ENCODE peak calls at places on chromosomes 12 and 14, in five cellular contexts. M, P, I, D and V are unnamed samples.
A peak's percentile ranks its signal among the peaks of the same experiment; 100 is the strongest.

GRCh38 chr12:94980577-94980976 is 22.9 kb downstream of the NDUFA12 start:
- DNase-seq in M (no peak), P (no peak), I (no peak), D (no peak), V (no peak)

GRCh38 chr14:36067428-36068187 is 108.9 kb downstream of the PTCSC3 start:
- DNase-seq in M (no peak), P (no peak), I (no peak), D (no peak), V (no peak)

GRCh38 chr12:14416658-14417057 is 51.2 kb downstream of the ATF7IP start:
- DNase-seq in M (no peak), P (peak; percentile 33), I (no peak), D (no peak), V (peak; percentile 34)

GRCh38 chr14:76936483-76936882 is 92.0 kb downstream of the IRF2BPL start:
- DNase-seq in M (no peak), P (no peak), I (no peak), D (no peak), V (no peak)

GRCh38 chr12:123233505-123234299 is 466 bp downstream of the MTRFR start:
- DNase-seq in M (no peak), P (no peak), I (peak; percentile 49), D (no peak), V (no peak)

GRCh38 chr14:51082394-51082793 is 12.5 kb downstream of the TRIM9 start:
- DNase-seq in M (no peak), P (no peak), I (no peak), D (no peak), V (no peak)

GRCh38 chr14:30191639-30192279 is 264.1 kb upstream of the PRKD1 start:
- DNase-seq in M (no peak), P (no peak), I (no peak), D (no peak), V (no peak)

GRCh38 chr12:12533238-12533829 is 29.3 kb downstream of the DUSP16 start:
- DNase-seq in M (no peak), P (peak; percentile 32), I (no peak), D (no peak), V (no peak)

GRCh38 chr12:53780323-53780722 is 28.5 kb upstream of the CISTR start:
- DNase-seq in M (no peak), P (no peak), I (no peak), D (no peak), V (no peak)

GRCh38 chr14:72638021-72638420 is 255.9 kb downstream of the DPF3 start:
- DNase-seq in M (no peak), P (no peak), I (no peak), D (no peak), V (no peak)

GRCh38 chr12:14853966-14854365 is 10.6 kb upstream of the ART4 start:
- DNase-seq in M (no peak), P (no peak), I (no peak), D (no peak), V (no peak)

GRCh38 chr12:47383942-47384341 is 304.2 kb upstream of the AMIGO2 start:
- DNase-seq in M (no peak), P (no peak), I (no peak), D (no peak), V (no peak)

GRCh38 chr12:62600038-62600437 is 133.4 kb downstream of the MON2 start:
- DNase-seq in M (no peak), P (no peak), I (no peak), D (no peak), V (no peak)

GRCh38 chr14:64444984-64445845 is 20.1 kb upstream of the AKAP5 start:
- DNase-seq in M (no peak), P (no peak), I (no peak), D (peak; percentile 84), V (no peak)

GRCh38 chr12:538731-539539 is 79.2 kb downstream of the B4GALNT3 start:
- DNase-seq in M (no peak), P (no peak), I (no peak), D (no peak), V (no peak)

GRCh38 chr12:46430340-46430948 is 57.9 kb upstream of the SLC38A2 start:
- DNase-seq in M (no peak), P (peak; percentile 95), I (no peak), D (peak; percentile 64), V (no peak)

GRCh38 chr12:111754671-111755070 is 12.1 kb upstream of the ALDH2 start:
- DNase-seq in M (no peak), P (no peak), I (no peak), D (no peak), V (no peak)

GRCh38 chr12:17918013-17918412 is 172.0 kb downstream of the RERGL start:
- DNase-seq in M (no peak), P (no peak), I (no peak), D (no peak), V (no peak)

GRCh38 chr12:82687020-82687951 is 580 bp downstream of the TMTC2 start:
- DNase-seq in M (peak; percentile 50), P (no peak), I (peak; percentile 74), D (no peak), V (peak; percentile 31)

GRCh38 chr12:124621296-124621660 is 53.9 kb upstream of the NCOR2 start:
- DNase-seq in M (no peak), P (no peak), I (peak; percentile 65), D (no peak), V (no peak)

GRCh38 chr12:113130457-113131135 is 5.0 kb downstream of the RASAL1 start:
- DNase-seq in M (no peak), P (peak; percentile 29), I (peak; percentile 78), D (no peak), V (no peak)

GRCh38 chr12:46369095-46369473 is 3.5 kb downstream of the SLC38A2 start:
- DNase-seq in M (no peak), P (no peak), I (no peak), D (no peak), V (no peak)

GRCh38 chr12:5102261-5102789 is 58.6 kb downstream of the KCNA5 start:
- DNase-seq in M (no peak), P (no peak), I (no peak), D (no peak), V (no peak)

GRCh38 chr12:120563495-120563894 is 17.7 kb downstream of the POP5 start:
- DNase-seq in M (no peak), P (no peak), I (no peak), D (no peak), V (no peak)

GRCh38 chr12:27709212-27709931 is 1.3 kb upstream of the MRPS35 start:
- DNase-seq in M (no peak), P (no peak), I (no peak), D (no peak), V (no peak)

GRCh38 chr14:101496779-101497420 is 64.4 kb upstream of the DIO3 start:
- DNase-seq in M (no peak), P (no peak), I (no peak), D (no peak), V (no peak)

GRCh38 chr12:2322554-2323120 is 269.9 kb downstream of the CACNA1C start:
- DNase-seq in M (no peak), P (no peak), I (no peak), D (no peak), V (no peak)

GRCh38 chr12:11839093-11839641 is 189.7 kb downstream of the ETV6 start:
- DNase-seq in M (no peak), P (no peak), I (no peak), D (no peak), V (no peak)

GRCh38 chr14:38391334-38391733 is 135.4 kb upstream of the CLEC14A start:
- DNase-seq in M (no peak), P (no peak), I (no peak), D (no peak), V (no peak)

GRCh38 chr12:129903092-129903945 is 506 bp downstream of the TMEM132D start:
- DNase-seq in M (no peak), P (no peak), I (peak; percentile 73), D (no peak), V (no peak)

GRCh38 chr14:70014696-70015095 is 135.5 kb downstream of the SMOC1 start:
- DNase-seq in M (no peak), P (no peak), I (no peak), D (no peak), V (no peak)

GRCh38 chr12:120998435-120998834 is 17.9 kb downstream of the C12orf43 start:
- DNase-seq in M (no peak), P (no peak), I (no peak), D (no peak), V (no peak)

DNA sequence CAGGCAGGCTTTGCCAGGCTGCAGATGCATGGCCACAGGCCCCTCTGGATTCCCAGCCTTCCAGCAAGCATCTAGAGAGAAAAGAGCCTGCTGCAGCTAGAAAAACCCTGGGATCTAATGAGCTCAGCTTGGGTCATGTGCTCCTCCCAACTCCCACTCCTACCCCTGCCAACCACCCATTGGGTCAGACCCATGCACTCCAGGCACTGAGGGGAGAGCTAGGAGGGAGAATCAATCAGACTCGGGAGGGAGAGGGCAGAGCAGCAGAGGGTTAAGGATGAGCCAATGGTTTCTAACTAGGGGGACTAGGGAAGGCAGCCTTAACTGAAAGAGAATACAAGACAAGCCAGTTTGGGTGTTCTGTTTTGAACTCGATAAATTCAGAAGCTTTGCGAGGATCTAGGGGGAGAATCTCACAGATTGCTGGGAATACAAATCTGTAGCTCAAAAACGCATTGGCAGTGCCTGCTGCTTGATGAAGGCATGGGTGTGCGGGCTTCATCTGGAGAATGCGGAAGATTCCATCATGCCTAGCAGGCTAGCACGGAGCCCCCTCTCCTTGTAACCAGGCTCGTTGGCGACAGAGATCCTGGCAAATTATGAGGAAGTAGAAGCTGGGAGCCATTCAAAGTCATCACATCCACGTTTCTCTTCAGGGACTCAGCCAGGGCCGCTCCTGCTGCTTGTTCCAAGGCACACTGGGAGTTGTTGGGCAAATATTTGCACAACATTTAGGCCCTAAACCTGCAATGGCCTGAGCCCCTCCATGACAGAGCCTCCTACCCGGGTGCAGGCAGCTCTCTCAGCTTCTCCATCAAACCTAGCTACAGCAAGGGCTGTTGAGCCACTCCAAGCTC is 56.4 kb downstream of the VCPKMT start:
- DNase-seq in M (no peak), P (peak; percentile 42), I (no peak), D (no peak), V (no peak)
- TF ChIP-seq SUZ12 in M (no peak), P (no peak), I (no peak), D (no peak), V (no peak)

GRCh38 chr12:103729499-103729898 is 111.5 kb downstream of the NT5DC3 start:
- DNase-seq in M (no peak), P (no peak), I (no peak), D (no peak), V (no peak)
- TF ChIP-seq SUZ12 in M (no peak), P (no peak), I (no peak), D (no peak), V (no peak)

DNA sequence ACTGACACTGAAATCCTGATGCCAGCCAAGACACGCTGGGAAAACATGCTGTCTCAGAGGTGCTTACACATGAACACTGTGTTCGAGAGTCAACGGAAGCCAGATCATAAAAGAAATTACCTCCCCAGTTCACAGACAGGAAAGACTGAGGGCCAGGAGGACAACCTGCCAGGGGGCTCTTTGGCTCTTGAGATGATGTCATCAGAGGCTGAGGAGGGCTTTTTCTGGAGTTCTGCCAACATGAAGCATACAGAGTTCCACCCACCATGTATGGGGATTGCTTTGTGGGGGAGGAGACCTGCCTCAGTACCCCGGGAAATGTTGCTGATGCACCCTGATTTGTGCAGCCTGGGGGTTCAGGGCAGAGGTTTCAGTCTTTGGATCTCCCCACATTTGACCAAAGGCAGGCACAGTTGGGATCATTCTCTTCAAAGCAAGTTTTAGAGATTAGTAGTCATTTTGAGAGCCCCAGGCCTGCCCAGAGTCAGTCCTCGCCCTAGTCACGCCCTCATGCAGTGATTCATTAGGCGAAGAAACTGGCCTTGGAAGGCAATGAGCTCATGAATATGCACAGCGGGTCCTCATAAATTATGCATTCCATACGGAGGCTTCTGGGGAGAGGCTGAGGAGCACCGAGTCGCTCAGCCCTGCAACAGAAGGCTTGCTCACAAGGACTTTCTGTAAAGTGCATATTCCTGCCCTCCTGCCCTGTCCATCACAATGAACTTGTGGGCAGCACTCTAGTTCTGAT is 34.9 kb upstream of the EML1 start:
- DNase-seq in M (peak; percentile 56), P (no peak), I (no peak), D (no peak), V (no peak)
- TF ChIP-seq SUZ12 in M (no peak), P (no peak), I (no peak), D (no peak), V (no peak)

GRCh38 chr12:107302649-107303386 is 209.5 kb upstream of the CRY1 start:
- DNase-seq in M (no peak), P (no peak), I (no peak), D (no peak), V (no peak)
- TF ChIP-seq SUZ12 in M (no peak), P (no peak), I (no peak), D (no peak), V (no peak)